ENCODE peak calls at places on chromosome 12, in five cellular contexts. Y is T-helper 22 cell, R is amniotic stem cell, P is caudate nucleus, L is left cardiac atrium. H is an unnamed sample.
A peak's percentile ranks its signal among the peaks of the same experiment; 100 is the strongest.

GRCh38 chr12:81518638-81519037 is 240.5 kb downstream of the PPFIA2 start:
- DNase-seq in R (no peak), L (no peak), P (no peak), Y (no peak), H (no peak)

GRCh38 chr12:91579516-91580263 is 397.1 kb upstream of the DCN start:
- DNase-seq in L (no peak), Y (no peak), P (no peak), R (no peak), H (no peak)

GRCh38 chr12:127459166-127459565 is 807.8 kb upstream of the TMEM132C start:
- DNase-seq in L (no peak), P (no peak), Y (no peak), R (no peak), H (no peak)

GRCh38 chr12:5713599-5714001 is 231.5 kb downstream of the ANO2 start:
- DNase-seq in P (no peak), R (no peak), Y (no peak), L (peak; percentile 23), H (no peak)

GRCh38 chr12:127729381-127729780 is 537.6 kb upstream of the TMEM132C start:
- DNase-seq in L (no peak), R (no peak), P (no peak), Y (no peak), H (no peak)

GRCh38 chr12:121968880-121969279 is 50.5 kb downstream of the CFAP251 start:
- DNase-seq in P (no peak), R (no peak), L (no peak), Y (no peak), H (peak; percentile 33)

GRCh38 chr12:70609739-70610491 is 27.3 kb downstream of the PTPRB start:
- DNase-seq in Y (no peak), P (no peak), R (no peak), L (peak; percentile 75), H (no peak)

GRCh38 chr12:92058664-92059063 is 87.0 kb downstream of the BTG1 start:
- DNase-seq in L (no peak), R (no peak), Y (no peak), P (no peak), H (no peak)

GRCh38 chr12:51520576-51521325 is 70.3 kb upstream of the SCN8A start:
- DNase-seq in L (no peak), P (peak; percentile 54), R (no peak), Y (no peak), H (no peak)

GRCh38 chr12:6963741-6964446 is 6.6 kb downstream of the PHB2 start:
- DNase-seq in L (peak; percentile 33), Y (no peak), R (no peak), P (no peak), H (no peak)

GRCh38 chr12:106369624-106370346 is 12.2 kb downstream of the POLR3B start:
- DNase-seq in Y (no peak), L (no peak), R (peak; percentile 40), P (no peak), H (no peak)

GRCh38 chr12:27969011-27969900 is 3.3 kb downstream of the PTHLH start:
- DNase-seq in Y (no peak), P (no peak), L (peak; percentile 28), R (no peak), H (no peak)

GRCh38 chr12:53734425-53734824 is 7.2 kb upstream of the CALCOCO1 start:
- DNase-seq in L (no peak), P (no peak), Y (no peak), R (no peak), H (no peak)

GRCh38 chr12:22100952-22101748 is 55.1 kb downstream of the CMAS start:
- DNase-seq in L (peak; percentile 28), R (no peak), P (no peak), Y (no peak), H (no peak)

GRCh38 chr12:42977451-42978230 is 388.1 kb upstream of the PRICKLE1 start:
- DNase-seq in R (no peak), P (no peak), Y (no peak), L (no peak), H (no peak)

GRCh38 chr12:78037707-78038106 is 207.0 kb downstream of the NAV3 start:
- DNase-seq in R (no peak), Y (no peak), L (no peak), P (no peak), H (no peak)

GRCh38 chr12:119593578-119594398 is at the start of gene TMEM233:
- DNase-seq in R (no peak), Y (no peak), P (no peak), L (peak; percentile 58), H (no peak)

GRCh38 chr12:76241371-76241770 is 106.8 kb downstream of the BBS10 start:
- DNase-seq in P (no peak), L (no peak), Y (no peak), R (no peak), H (no peak)

GRCh38 chr12:16347391-16348298 is at the start of gene MGST1:
- DNase-seq in P (peak; percentile 16), Y (no peak), R (no peak), L (peak; percentile 75), H (peak; percentile 27)

GRCh38 chr12:60173213-60174170 is 577.7 kb downstream of the SLC16A7 start:
- DNase-seq in R (no peak), L (no peak), P (no peak), Y (no peak), H (no peak)

GRCh38 chr12:54412348-54412747 is 6.7 kb downstream of the ITGA5 start:
- DNase-seq in L (no peak), P (no peak), R (no peak), Y (no peak), H (no peak)

GRCh38 chr12:11901687-11902524 is 168.8 kb upstream of the BCL2L14 start:
- DNase-seq in R (no peak), P (no peak), Y (no peak), L (no peak), H (no peak)

GRCh38 chr12:98456583-98457573 is 58.5 kb upstream of the TMPO start:
- DNase-seq in P (peak; percentile 28), Y (no peak), L (peak; percentile 74), R (no peak), H (no peak)

GRCh38 chr12:3333583-3333982 is 157.4 kb upstream of the PRMT8 start:
- DNase-seq in P (no peak), R (no peak), L (peak; percentile 35), Y (no peak), H (peak; percentile 22)

GRCh38 chr12:75720807-75721206 is 209.4 kb upstream of the KRR1 start:
- DNase-seq in Y (no peak), R (no peak), L (no peak), P (no peak), H (no peak)